ENCODE peak calls at places on chromosome 21, in five cellular contexts. Z, A, R, F and K are unnamed samples. For H3K4me1, the result is how much of the 10 kb centered on the place peaks cover.

GRCh38 chr21:42495027-42495426 is 997 bp downstream of the RSPH1 start:
- DNase-seq in F (no peak), Z (no peak), R (no peak), A (no peak), K (no peak)

GRCh38 chr21:40793057-40793456 is 53.9 kb downstream of the DSCAM start:
- DNase-seq in F (no peak), A (no peak), Z (no peak), R (no peak), K (no peak)

GRCh38 chr21:16388291-16388690 is 658.5 kb downstream of the USP25 start:
- DNase-seq in Z (no peak), F (no peak), A (no peak), R (no peak), K (no peak)

GRCh38 chr21:35829014-35829525 is 231.3 kb downstream of the SETD4 start:
- DNase-seq in F (no peak), Z (no peak), R (no peak), A (no peak), K (no peak)

GRCh38 chr21:25515484-25516405 is 91.5 kb downstream of the MRPL39 start:
- DNase-seq in R (no peak), Z (no peak), F (no peak), A (no peak), K (no peak)

GRCh38 chr21:25360593-25360992 is 246.7 kb downstream of the MRPL39 start:
- DNase-seq in Z (no peak), F (no peak), A (no peak), R (no peak), K (no peak)

GRCh38 chr21:21045538-21045937 is 47.3 kb downstream of the NCAM2 start:
- DNase-seq in R (no peak), Z (no peak), A (no peak), F (no peak), K (no peak)

GRCh38 chr21:17461582-17461981 is 51.3 kb upstream of the CXADR start:
- DNase-seq in R (no peak), A (no peak), Z (no peak), F (no peak), K (no peak)

GRCh38 chr21:41582298-41582840 is 74.4 kb upstream of the TMPRSS2 start:
- DNase-seq in R (no peak), A (no peak), Z (no peak), F (no peak), K (no peak)

GRCh38 chr21:14403681-14404318 is 20.9 kb upstream of the HSPA13 start:
- DNase-seq in Z (no peak), F (no peak), A (no peak), R (no peak), K (no peak)

GRCh38 chr21:27112186-27112585 is 145.3 kb upstream of the ADAMTS5 start:
- DNase-seq in F (no peak), A (no peak), R (no peak), Z (no peak), K (no peak)

GRCh38 chr21:41894922-41895557 is 15.9 kb upstream of the PRDM15 start:
- DNase-seq in R (no peak), A (no peak), F (no peak), Z (no peak), K (no peak)

GRCh38 chr21:15848632-15849031 is 118.8 kb downstream of the USP25 start:
- DNase-seq in F (no peak), A (no peak), Z (no peak), R (no peak), K (no peak)

GRCh38 chr21:42221581-42222345 is 2.8 kb downstream of the ABCG1 start:
- DNase-seq in F (no peak), R (no peak), Z (no peak), A (no peak), K (no peak)

GRCh38 chr21:18245493-18245967 is 897 bp downstream of the CHODL start:
- DNase-seq in Z (peak), F (no peak), A (no peak), R (no peak), K (peak)

GRCh38 chr21:42251654-42252053 is 32.7 kb downstream of the ABCG1 start:
- DNase-seq in A (peak), R (no peak), F (no peak), Z (no peak), K (no peak)

GRCh38 chr21:28074676-28075075 is 918.0 kb downstream of the LTN1 start:
- DNase-seq in Z (no peak), R (no peak), A (no peak), F (no peak), K (no peak)

GRCh38 chr21:42214081-42214750 is 4.7 kb upstream of the ABCG1 start:
- DNase-seq in R (no peak), A (no peak), Z (no peak), F (no peak), K (no peak)

GRCh38 chr21:28229811-28230210 is 762.9 kb downstream of the LTN1 start:
- DNase-seq in R (no peak), F (no peak), Z (no peak), A (no peak), K (no peak)

GRCh38 chr21:35244514-35244913 is 195.4 kb upstream of the RUNX1 start:
- DNase-seq in Z (no peak), A (no peak), R (no peak), F (no peak), K (no peak)

GRCh38 chr21:41337515-41337914 is 20.9 kb downstream of the FAM3B start:
- DNase-seq in Z (no peak), A (no peak), R (no peak), F (no peak), K (no peak)

GRCh38 chr21:15826147-15826780 is 96.5 kb downstream of the USP25 start:
- DNase-seq in A (no peak), F (no peak), Z (no peak), R (peak), K (no peak)

GRCh38 chr21:41651830-41652229 is 115.0 kb downstream of the RIPK4 start:
- DNase-seq in F (no peak), Z (no peak), R (no peak), A (no peak), K (no peak)

GRCh38 chr21:25660233-25660632 is 21.2 kb downstream of the JAM2 start:
- DNase-seq in R (no peak), A (no peak), F (no peak), Z (no peak), K (no peak)

GRCh38 chr21:29449306-29449940 is 150.7 kb downstream of the BACH1 start:
- DNase-seq in F (no peak), Z (no peak), A (no peak), R (no peak), K (no peak)

GRCh38 chr21:26826801-26827200 is 18.4 kb downstream of the ADAMTS1 start:
- DNase-seq in F (no peak), Z (no peak), R (no peak), A (no peak), K (no peak)

GRCh38 chr21:17819878-17820232 is 699 bp upstream of the C21orf91 start:
- DNase-seq in A (no peak), Z (no peak), R (no peak), F (no peak), K (no peak)

GRCh38 chr21:14766241-14766640 is 220.1 kb upstream of the SAMSN1 start:
- DNase-seq in A (no peak), F (no peak), Z (peak), R (no peak), K (no peak)

GRCh38 chr21:41885341-41886024 is 6.3 kb upstream of the PRDM15 start:
- DNase-seq in F (no peak), R (no peak), A (no peak), Z (no peak), K (no peak)

GRCh38 chr21:17660862-17661261 is 48.2 kb upstream of the BTG3 start:
- DNase-seq in R (no peak), Z (no peak), A (no peak), F (no peak), K (no peak)

GRCh38 chr21:15005391-15005790 is 59.4 kb downstream of the NRIP1 start:
- DNase-seq in F (no peak), A (no peak), Z (peak), R (no peak), K (no peak)

GRCh38 chr21:29209696-29210095 is 79.3 kb downstream of the MAP3K7CL start:
- DNase-seq in R (no peak), A (no peak), F (no peak), Z (no peak), K (no peak)

GRCh38 chr21:42062543-42063022 is 8.5 kb upstream of the UMODL1 start:
- DNase-seq in A (peak), R (peak), F (peak), Z (no peak), K (peak)

GRCh38 chr21:35561076-35561475 is 499.2 kb downstream of the SETD4 start:
- DNase-seq in Z (no peak), A (no peak), R (no peak), F (no peak), K (no peak)

GRCh38 chr21:35814858-35815619 is 245.3 kb downstream of the SETD4 start:
- DNase-seq in A (no peak), F (no peak), Z (no peak), R (no peak), K (no peak)

GRCh38 chr21:41613421-41613998 is 105.6 kb upstream of the TMPRSS2 start:
- DNase-seq in Z (no peak), A (no peak), R (no peak), F (no peak), K (no peak)

GRCh38 chr21:44957901-44958451 is 18.1 kb downstream of the SLX9 start:
- DNase-seq in A (peak), Z (no peak), F (no peak), R (no peak), K (no peak)

GRCh38 chr21:44959376-44960091 is 19.7 kb downstream of the SLX9 start:
- DNase-seq in R (no peak), F (no peak), A (peak), Z (no peak), K (no peak)

GRCh38 chr21:44960141-44961092 is 20.6 kb downstream of the SLX9 start:
- DNase-seq in A (peak), R (no peak), Z (no peak), F (no peak), K (no peak)

GRCh38 chr21:44957047-44957831 is 17.4 kb downstream of the SLX9 start:
- DNase-seq in R (no peak), F (no peak), A (no peak), Z (no peak), K (no peak)

GRCh38 chr21:44958471-44959191 is 18.8 kb downstream of the SLX9 start:
- DNase-seq in F (peak), Z (no peak), R (peak), A (peak), K (peak)
- H3K4me1 ChIP-seq in F (under half), Z (under half), R (under half), A (half or more), K (under half)

DNA sequence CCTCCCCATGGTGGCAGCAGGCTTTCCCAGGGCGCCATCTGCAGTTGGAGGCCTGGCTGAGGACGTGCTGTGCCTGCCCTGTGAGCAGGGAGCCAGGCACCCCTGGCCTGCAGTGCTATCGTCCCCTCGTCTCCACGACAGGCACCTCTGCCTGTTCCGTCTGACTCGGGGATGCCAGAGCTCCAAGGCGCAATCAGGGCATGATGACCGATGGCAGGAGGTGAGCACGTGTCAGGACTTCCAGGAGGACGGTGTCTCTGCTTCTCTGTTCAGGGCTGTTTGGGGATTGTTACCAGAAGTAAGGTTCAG is 125.2 kb downstream of the PCBP3 start:
- DNase-seq in F (no peak), A (no peak), Z (no peak), R (no peak), K (no peak)
- TF ChIP-seq CTCF in F (no peak), A (no peak), Z (peak), R (no peak), K (no peak)

DNA sequence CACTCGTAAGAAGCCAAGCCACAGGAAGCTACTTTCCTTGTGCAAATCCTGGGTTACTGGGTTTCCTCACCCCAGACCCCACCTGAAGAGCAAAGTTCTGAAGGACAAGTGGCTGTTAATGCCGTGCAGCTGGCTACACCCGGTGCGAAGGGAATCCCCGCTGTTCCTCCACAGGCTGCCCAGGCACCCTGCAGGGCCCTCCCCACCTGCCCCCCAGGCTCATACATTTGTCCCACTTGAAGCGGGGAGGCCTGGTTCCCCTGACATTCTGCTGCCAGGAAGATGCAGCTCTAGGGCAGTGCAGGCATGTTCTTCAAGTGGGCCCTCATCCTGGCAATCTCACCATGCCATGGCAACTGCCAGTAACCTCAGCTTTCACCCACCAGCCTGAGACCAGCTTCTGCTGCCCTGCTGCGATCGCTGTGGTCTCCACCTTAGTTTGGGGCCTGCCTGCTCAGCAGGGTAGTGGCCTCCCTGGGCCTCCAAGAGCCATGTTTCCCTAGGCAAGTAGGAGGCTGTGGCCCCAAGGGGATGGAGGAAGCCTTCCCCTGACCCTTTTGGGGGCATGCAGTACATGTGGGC is 151.9 kb upstream of the COL6A1 start:
- DNase-seq in A (no peak), F (no peak), R (no peak), Z (peak), K (no peak)
- H3K4me1 ChIP-seq in A (under half), F (under half), R (under half), Z (under half), K (under half)

DNA sequence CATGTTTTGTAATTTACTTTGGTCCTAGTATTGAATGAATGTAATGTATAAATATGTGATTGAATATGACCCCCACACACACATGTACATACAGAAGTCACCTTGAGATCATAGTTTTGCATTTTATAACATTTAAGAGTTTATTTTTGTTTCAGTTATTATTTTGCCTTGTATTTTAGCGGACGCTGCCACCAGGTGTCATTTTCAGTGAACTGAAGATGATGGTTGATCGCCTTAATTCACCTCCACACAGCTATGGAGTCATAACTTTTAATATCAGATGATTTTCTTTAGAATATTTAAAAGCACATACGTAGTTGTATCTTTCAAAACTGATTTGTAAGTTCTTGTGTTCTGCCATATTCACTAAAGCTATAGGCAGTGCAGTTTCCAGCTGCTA is 130.4 kb downstream of the DYRK1A start:
- DNase-seq in F (no peak), Z (no peak), A (no peak), R (no peak), K (no peak)
- TF ChIP-seq CTCF in F (peak), Z (peak), A (peak), R (no peak), K (peak)

GRCh38 chr21:38913120-38913975 is 107.6 kb downstream of the ETS2 start:
- DNase-seq in R (peak), Z (peak), A (peak), F (peak), K (peak)
- H3K4me1 ChIP-seq in R (under half), Z (under half), A (half or more), F (under half), K (under half)

GRCh38 chr21:32101206-32101763 is 177.6 kb downstream of the MIS18A start:
- DNase-seq in R (no peak), A (no peak), F (no peak), Z (no peak), K (no peak)

GRCh38 chr21:32096411-32096810 is 182.4 kb downstream of the MIS18A start:
- DNase-seq in Z (peak), A (no peak), F (no peak), R (no peak), K (no peak)

GRCh38 chr21:32103361-32103760 is 175.5 kb downstream of the MIS18A start:
- DNase-seq in Z (no peak), R (no peak), A (no peak), F (no peak), K (no peak)

GRCh38 chr21:32102426-32102825 is 176.4 kb downstream of the MIS18A start:
- DNase-seq in A (no peak), R (no peak), Z (no peak), F (no peak), K (no peak)

GRCh38 chr21:32099812-32100416 is 178.9 kb downstream of the MIS18A start:
- DNase-seq in Z (peak), A (no peak), F (no peak), R (no peak), K (no peak)
- TF ChIP-seq CTCF in Z (peak), A (no peak), F (no peak), R (no peak), K (no peak)

GRCh38 chr21:46555225-46555617 is 49.7 kb downstream of the S100B start:
- DNase-seq in A (no peak), Z (peak), R (no peak), F (no peak), K (no peak)
- H3K4me1 ChIP-seq in A (under half), Z (under half), R (under half), F (under half), K (under half)

DNA sequence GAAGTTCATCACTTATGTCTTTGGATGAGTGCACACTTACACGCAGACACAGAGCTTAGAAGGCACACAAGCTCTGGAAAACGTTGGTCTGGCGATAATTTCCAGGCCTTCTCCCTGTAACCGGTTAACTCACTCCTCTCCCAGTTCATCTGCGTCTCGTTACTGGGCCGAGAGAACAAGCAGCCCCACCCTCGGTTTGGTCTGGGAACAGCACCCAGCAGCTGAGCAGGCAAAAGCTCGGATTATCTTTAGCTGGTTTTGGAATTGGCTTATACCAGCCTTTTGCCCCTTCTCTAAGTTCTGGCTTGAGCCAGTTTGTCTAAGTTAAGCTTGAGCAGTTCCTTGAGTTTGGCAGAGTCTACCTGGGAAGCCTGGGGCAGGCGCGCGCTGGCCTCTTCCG is 27.3 kb upstream of the COL6A1 start:
- DNase-seq in Z (no peak), F (no peak), A (no peak), R (no peak), K (no peak)
- TF ChIP-seq CTCF in Z (peak), F (no peak), A (no peak), R (peak), K (peak)

DNA sequence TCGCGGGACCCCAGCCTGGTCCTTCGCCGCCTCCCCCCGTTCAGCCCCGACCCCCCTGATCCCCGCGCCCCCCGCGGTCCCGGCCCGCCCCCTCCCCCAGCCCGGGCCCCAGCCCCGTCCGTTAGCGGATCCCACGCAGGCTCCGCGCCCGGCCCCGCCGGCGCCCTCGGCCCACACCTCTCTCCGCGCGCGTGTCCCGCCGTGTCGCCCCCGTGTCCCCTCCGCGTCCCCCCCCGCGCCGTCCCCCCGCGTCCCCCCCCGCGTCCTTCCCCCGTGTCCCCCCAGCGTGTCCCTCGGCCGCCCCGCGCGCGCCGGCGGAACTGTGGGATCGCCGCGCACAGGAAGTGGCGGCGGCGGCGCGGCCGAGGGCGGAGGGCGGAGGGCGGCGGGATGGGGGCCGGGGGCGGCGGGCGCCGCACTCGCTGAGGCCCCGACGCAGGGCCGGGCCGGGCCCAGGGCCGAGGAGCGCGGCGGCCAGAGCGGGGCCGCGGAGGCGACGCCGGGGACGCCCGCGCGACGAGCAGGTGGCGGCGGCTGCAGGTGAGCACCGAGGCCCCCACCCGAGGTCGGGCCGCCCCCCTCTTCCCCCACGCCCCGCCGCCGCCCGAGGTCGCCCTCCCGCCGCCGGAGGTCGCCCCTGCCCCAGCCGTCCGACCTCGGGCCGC is at the start of gene AGPAT3:
- DNase-seq in Z (no peak), F (no peak), A (no peak), R (no peak), K (no peak)
- H3K4me1 ChIP-seq in Z (under half), F (under half), A (under half), R (under half), K (under half)

DNA sequence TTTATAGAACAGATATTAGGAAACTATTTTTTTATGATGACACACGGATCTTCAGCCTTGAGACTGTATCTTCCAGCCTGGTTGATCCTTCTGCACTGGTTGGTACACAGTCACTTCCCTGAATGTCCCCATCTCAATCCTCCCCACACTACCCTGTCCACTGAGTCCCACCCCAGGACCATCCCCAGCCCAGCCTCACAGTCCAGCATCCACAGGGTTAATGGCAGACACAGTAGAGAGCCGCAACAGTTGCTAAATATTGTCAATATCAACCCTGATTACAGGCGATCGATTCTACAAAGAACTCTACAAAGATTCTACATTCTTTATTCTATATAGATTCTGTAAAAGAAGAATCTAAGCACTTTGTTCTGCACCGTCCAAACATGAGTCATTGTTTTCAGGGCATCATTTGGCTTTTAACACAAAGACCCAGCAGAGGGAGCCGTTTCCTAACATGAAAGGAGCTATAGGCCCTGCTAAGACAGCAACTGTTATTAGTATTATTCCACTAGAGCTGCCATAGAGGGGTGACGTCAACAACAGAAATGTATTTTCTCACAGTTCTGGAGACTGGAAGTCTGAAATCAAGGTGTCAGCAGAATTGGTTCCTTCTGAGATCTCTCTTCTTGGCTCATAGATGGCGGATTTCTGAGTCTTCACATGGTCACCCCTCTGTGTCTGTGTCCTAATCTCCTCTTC is 30.1 kb upstream of the IFNAR2 start:
- DNase-seq in A (peak), Z (peak), F (peak), R (peak), K (peak)
- TF ChIP-seq CTCF in A (peak), Z (peak), F (peak), R (peak), K (peak)